ENCODE peak calls at places on chromosomes 1 and 21, in eight cellular contexts. One of them, this sample, is unnamed.

GRCh38 chr1:5975133-5975880 is 16.9 kb downstream of the NPHP4 start:
- DNase-seq in HT-29: peak; percentile 48
- DNase-seq in EL: peak; percentile 40
- DNase-seq in stomach: peak; percentile 63
- DNase-seq in T-helper 1 cell: no peak
- DNase-seq in heart right ventricle: no peak
- DNase-seq in renal cortical epithelial cell: peak; percentile 32
- DNase-seq in activated CD4-positive, alpha-beta T cell treated with anti-CD3 and anti-CD28 coated beads for 4 hours: no peak
- DNase-seq in this sample: peak; percentile 16

GRCh38 chr1:20885121-20885520 is 98.0 kb upstream of the HP1BP3 start:
- DNase-seq in activated CD4-positive, alpha-beta T cell treated with anti-CD3 and anti-CD28 coated beads for 4 hours: no peak
- DNase-seq in HT-29: no peak
- DNase-seq in heart right ventricle: no peak
- DNase-seq in renal cortical epithelial cell: no peak
- DNase-seq in T-helper 1 cell: no peak
- DNase-seq in stomach: no peak
- DNase-seq in EL: peak; percentile 21
- DNase-seq in this sample: no peak

GRCh38 chr1:246583448-246584185 is 17.4 kb downstream of the CNST start:
- DNase-seq in T-helper 1 cell: no peak
- DNase-seq in HT-29: peak; percentile 46
- DNase-seq in activated CD4-positive, alpha-beta T cell treated with anti-CD3 and anti-CD28 coated beads for 4 hours: no peak
- DNase-seq in stomach: peak; percentile 44
- DNase-seq in EL: peak; percentile 22
- DNase-seq in renal cortical epithelial cell: peak; percentile 71
- DNase-seq in heart right ventricle: no peak
- DNase-seq in this sample: no peak

GRCh38 chr1:184822267-184822666 is 67.6 kb upstream of the EDEM3 start:
- DNase-seq in EL: no peak
- DNase-seq in HT-29: no peak
- DNase-seq in T-helper 1 cell: no peak
- DNase-seq in renal cortical epithelial cell: no peak
- DNase-seq in stomach: no peak
- DNase-seq in heart right ventricle: no peak
- DNase-seq in activated CD4-positive, alpha-beta T cell treated with anti-CD3 and anti-CD28 coated beads for 4 hours: no peak
- DNase-seq in this sample: no peak

GRCh38 chr1:206467915-206468314 is 2.4 kb upstream of the IKBKE start:
- DNase-seq in EL: peak; percentile 32
- DNase-seq in renal cortical epithelial cell: no peak
- DNase-seq in HT-29: no peak
- DNase-seq in activated CD4-positive, alpha-beta T cell treated with anti-CD3 and anti-CD28 coated beads for 4 hours: no peak
- DNase-seq in heart right ventricle: no peak
- DNase-seq in stomach: peak; percentile 50
- DNase-seq in T-helper 1 cell: no peak
- DNase-seq in this sample: no peak

GRCh38 chr1:205858141-205858961 is 8.4 kb upstream of the PM20D1 start:
- DNase-seq in EL: no peak
- DNase-seq in activated CD4-positive, alpha-beta T cell treated with anti-CD3 and anti-CD28 coated beads for 4 hours: no peak
- DNase-seq in renal cortical epithelial cell: no peak
- DNase-seq in HT-29: peak; percentile 6
- DNase-seq in heart right ventricle: no peak
- DNase-seq in T-helper 1 cell: no peak
- DNase-seq in stomach: no peak
- DNase-seq in this sample: no peak

GRCh38 chr1:53946252-53947171 is at the start of gene LRRC42:
- DNase-seq in renal cortical epithelial cell: no peak
- DNase-seq in EL: no peak
- DNase-seq in T-helper 1 cell: no peak
- DNase-seq in HT-29: no peak
- DNase-seq in heart right ventricle: no peak
- DNase-seq in activated CD4-positive, alpha-beta T cell treated with anti-CD3 and anti-CD28 coated beads for 4 hours: peak; percentile 64
- DNase-seq in stomach: no peak
- DNase-seq in this sample: no peak

GRCh38 chr1:53706356-53706755 is 32.6 kb downstream of the GLIS1 start:
- DNase-seq in heart right ventricle: no peak
- DNase-seq in activated CD4-positive, alpha-beta T cell treated with anti-CD3 and anti-CD28 coated beads for 4 hours: no peak
- DNase-seq in renal cortical epithelial cell: no peak
- DNase-seq in T-helper 1 cell: no peak
- DNase-seq in EL: no peak
- DNase-seq in HT-29: no peak
- DNase-seq in stomach: no peak
- DNase-seq in this sample: no peak

GRCh38 chr1:232718928-232719927 is 86.0 kb upstream of the MAP10 start:
- DNase-seq in EL: peak; percentile 53
- DNase-seq in HT-29: no peak
- DNase-seq in activated CD4-positive, alpha-beta T cell treated with anti-CD3 and anti-CD28 coated beads for 4 hours: no peak
- DNase-seq in stomach: no peak
- DNase-seq in heart right ventricle: no peak
- DNase-seq in renal cortical epithelial cell: no peak
- DNase-seq in T-helper 1 cell: no peak
- DNase-seq in this sample: no peak

GRCh38 chr1:151325646-151326429 is 1.4 kb downstream of the PI4KB start:
- DNase-seq in HT-29: no peak
- DNase-seq in heart right ventricle: no peak
- DNase-seq in EL: peak; percentile 38
- DNase-seq in stomach: no peak
- DNase-seq in activated CD4-positive, alpha-beta T cell treated with anti-CD3 and anti-CD28 coated beads for 4 hours: no peak
- DNase-seq in renal cortical epithelial cell: no peak
- DNase-seq in T-helper 1 cell: no peak
- DNase-seq in this sample: no peak

GRCh38 chr1:94335950-94336349 is 82.2 kb upstream of the ABCD3 start:
- DNase-seq in HT-29: peak; percentile 91
- DNase-seq in activated CD4-positive, alpha-beta T cell treated with anti-CD3 and anti-CD28 coated beads for 4 hours: no peak
- DNase-seq in EL: peak; percentile 92
- DNase-seq in heart right ventricle: peak; percentile 18
- DNase-seq in renal cortical epithelial cell: peak; percentile 95
- DNase-seq in stomach: peak; percentile 73
- DNase-seq in T-helper 1 cell: no peak
- DNase-seq in this sample: peak; percentile 83

GRCh38 chr21:31557956-31558838 is 101.3 kb upstream of the SOD1 start:
- DNase-seq in HT-29: no peak
- DNase-seq in stomach: no peak
- DNase-seq in renal cortical epithelial cell: no peak
- DNase-seq in T-helper 1 cell: no peak
- DNase-seq in activated CD4-positive, alpha-beta T cell treated with anti-CD3 and anti-CD28 coated beads for 4 hours: peak; percentile 37
- DNase-seq in EL: peak; percentile 13
- DNase-seq in heart right ventricle: no peak
- DNase-seq in this sample: peak; percentile 27

GRCh38 chr1:19799877-19800804 is at the start of gene TMCO4:
- DNase-seq in activated CD4-positive, alpha-beta T cell treated with anti-CD3 and anti-CD28 coated beads for 4 hours: peak; percentile 30
- DNase-seq in heart right ventricle: peak; percentile 56
- DNase-seq in EL: peak; percentile 90
- DNase-seq in stomach: peak; percentile 64
- DNase-seq in T-helper 1 cell: peak; percentile 16
- DNase-seq in HT-29: peak; percentile 62
- DNase-seq in renal cortical epithelial cell: peak; percentile 79
- DNase-seq in this sample: peak; percentile 45

GRCh38 chr1:34143984-34144383 is 21.0 kb downstream of the CSMD2 start:
- DNase-seq in EL: no peak
- DNase-seq in stomach: no peak
- DNase-seq in heart right ventricle: no peak
- DNase-seq in renal cortical epithelial cell: no peak
- DNase-seq in HT-29: no peak
- DNase-seq in activated CD4-positive, alpha-beta T cell treated with anti-CD3 and anti-CD28 coated beads for 4 hours: no peak
- DNase-seq in T-helper 1 cell: no peak
- DNase-seq in this sample: no peak

GRCh38 chr1:181258971-181259745 is 170.7 kb downstream of the IER5 start:
- DNase-seq in EL: no peak
- DNase-seq in HT-29: no peak
- DNase-seq in stomach: no peak
- DNase-seq in activated CD4-positive, alpha-beta T cell treated with anti-CD3 and anti-CD28 coated beads for 4 hours: no peak
- DNase-seq in T-helper 1 cell: no peak
- DNase-seq in heart right ventricle: no peak
- DNase-seq in renal cortical epithelial cell: no peak
- DNase-seq in this sample: no peak

GRCh38 chr1:234963180-234963903 is 165.3 kb downstream of the TOMM20 start:
- DNase-seq in T-helper 1 cell: peak; percentile 68
- DNase-seq in activated CD4-positive, alpha-beta T cell treated with anti-CD3 and anti-CD28 coated beads for 4 hours: peak; percentile 82
- DNase-seq in renal cortical epithelial cell: peak; percentile 91
- DNase-seq in stomach: peak; percentile 88
- DNase-seq in EL: peak; percentile 92
- DNase-seq in HT-29: peak; percentile 90
- DNase-seq in heart right ventricle: peak; percentile 76
- DNase-seq in this sample: peak; percentile 93

GRCh38 chr21:42525228-42525604 is 11.6 kb downstream of the SLC37A1 start:
- DNase-seq in activated CD4-positive, alpha-beta T cell treated with anti-CD3 and anti-CD28 coated beads for 4 hours: no peak
- DNase-seq in T-helper 1 cell: no peak
- DNase-seq in renal cortical epithelial cell: no peak
- DNase-seq in EL: no peak
- DNase-seq in heart right ventricle: no peak
- DNase-seq in stomach: no peak
- DNase-seq in HT-29: peak; percentile 52
- DNase-seq in this sample: no peak

GRCh38 chr1:3675436-3675835 is 23.1 kb downstream of the TP73 start:
- DNase-seq in HT-29: no peak
- DNase-seq in EL: no peak
- DNase-seq in activated CD4-positive, alpha-beta T cell treated with anti-CD3 and anti-CD28 coated beads for 4 hours: no peak
- DNase-seq in heart right ventricle: no peak
- DNase-seq in stomach: no peak
- DNase-seq in renal cortical epithelial cell: no peak
- DNase-seq in T-helper 1 cell: no peak
- DNase-seq in this sample: no peak

GRCh38 chr1:78334952-78335351 is 155.8 kb upstream of the PTGFR start:
- DNase-seq in EL: no peak
- DNase-seq in renal cortical epithelial cell: peak; percentile 24
- DNase-seq in T-helper 1 cell: no peak
- DNase-seq in HT-29: no peak
- DNase-seq in heart right ventricle: no peak
- DNase-seq in activated CD4-positive, alpha-beta T cell treated with anti-CD3 and anti-CD28 coated beads for 4 hours: no peak
- DNase-seq in stomach: no peak
- DNase-seq in this sample: no peak

GRCh38 chr1:56073614-56074356 is 505.6 kb downstream of the PLPP3 start:
- DNase-seq in T-helper 1 cell: no peak
- DNase-seq in activated CD4-positive, alpha-beta T cell treated with anti-CD3 and anti-CD28 coated beads for 4 hours: no peak
- DNase-seq in HT-29: no peak
- DNase-seq in EL: peak; percentile 80
- DNase-seq in stomach: peak; percentile 63
- DNase-seq in renal cortical epithelial cell: no peak
- DNase-seq in heart right ventricle: peak; percentile 27
- DNase-seq in this sample: no peak

GRCh38 chr1:40620586-40620985 is 44.9 kb downstream of the RIMS3 start:
- DNase-seq in heart right ventricle: no peak
- DNase-seq in T-helper 1 cell: no peak
- DNase-seq in HT-29: no peak
- DNase-seq in renal cortical epithelial cell: no peak
- DNase-seq in activated CD4-positive, alpha-beta T cell treated with anti-CD3 and anti-CD28 coated beads for 4 hours: no peak
- DNase-seq in stomach: no peak
- DNase-seq in EL: no peak
- DNase-seq in this sample: no peak

GRCh38 chr1:236024655-236025054 is 40.2 kb downstream of the NID1 start:
- DNase-seq in stomach: no peak
- DNase-seq in T-helper 1 cell: no peak
- DNase-seq in renal cortical epithelial cell: no peak
- DNase-seq in heart right ventricle: no peak
- DNase-seq in activated CD4-positive, alpha-beta T cell treated with anti-CD3 and anti-CD28 coated beads for 4 hours: no peak
- DNase-seq in EL: no peak
- DNase-seq in HT-29: no peak
- DNase-seq in this sample: no peak

GRCh38 chr1:165143437-165144065 is 213.0 kb downstream of the LMX1A start:
- DNase-seq in activated CD4-positive, alpha-beta T cell treated with anti-CD3 and anti-CD28 coated beads for 4 hours: peak; percentile 4
- DNase-seq in renal cortical epithelial cell: no peak
- DNase-seq in stomach: peak; percentile 32
- DNase-seq in heart right ventricle: peak; percentile 13
- DNase-seq in T-helper 1 cell: no peak
- DNase-seq in EL: peak; percentile 10
- DNase-seq in HT-29: peak; percentile 30
- DNase-seq in this sample: no peak

GRCh38 chr1:230643887-230644286 is 1.6 kb downstream of the COG2 start:
- DNase-seq in activated CD4-positive, alpha-beta T cell treated with anti-CD3 and anti-CD28 coated beads for 4 hours: no peak
- DNase-seq in EL: peak; percentile 25
- DNase-seq in T-helper 1 cell: no peak
- DNase-seq in stomach: no peak
- DNase-seq in heart right ventricle: no peak
- DNase-seq in renal cortical epithelial cell: peak; percentile 35
- DNase-seq in HT-29: no peak
- DNase-seq in this sample: no peak

GRCh38 chr1:208211901-208212843 is 32.0 kb downstream of the PLXNA2 start:
- DNase-seq in HT-29: no peak
- DNase-seq in renal cortical epithelial cell: no peak
- DNase-seq in T-helper 1 cell: no peak
- DNase-seq in stomach: no peak
- DNase-seq in EL: peak; percentile 68
- DNase-seq in activated CD4-positive, alpha-beta T cell treated with anti-CD3 and anti-CD28 coated beads for 4 hours: no peak
- DNase-seq in heart right ventricle: no peak
- DNase-seq in this sample: no peak

GRCh38 chr1:221268295-221268694 is 389.1 kb downstream of the HLX start:
- DNase-seq in HT-29: no peak
- DNase-seq in heart right ventricle: no peak
- DNase-seq in renal cortical epithelial cell: peak; percentile 59
- DNase-seq in stomach: no peak
- DNase-seq in T-helper 1 cell: no peak
- DNase-seq in EL: peak; percentile 76
- DNase-seq in activated CD4-positive, alpha-beta T cell treated with anti-CD3 and anti-CD28 coated beads for 4 hours: no peak
- DNase-seq in this sample: no peak

GRCh38 chr1:184562801-184563200 is 176.0 kb downstream of the C1orf21 start:
- DNase-seq in stomach: no peak
- DNase-seq in heart right ventricle: no peak
- DNase-seq in HT-29: no peak
- DNase-seq in activated CD4-positive, alpha-beta T cell treated with anti-CD3 and anti-CD28 coated beads for 4 hours: no peak
- DNase-seq in T-helper 1 cell: no peak
- DNase-seq in EL: no peak
- DNase-seq in renal cortical epithelial cell: no peak
- DNase-seq in this sample: no peak

GRCh38 chr21:37240978-37241377 is 26.2 kb downstream of the VPS26C start:
- DNase-seq in stomach: no peak
- DNase-seq in HT-29: no peak
- DNase-seq in EL: no peak
- DNase-seq in T-helper 1 cell: no peak
- DNase-seq in renal cortical epithelial cell: no peak
- DNase-seq in heart right ventricle: no peak
- DNase-seq in activated CD4-positive, alpha-beta T cell treated with anti-CD3 and anti-CD28 coated beads for 4 hours: no peak
- DNase-seq in this sample: no peak

GRCh38 chr1:94418664-94419655 is 771 bp downstream of the ABCD3 start:
- DNase-seq in HT-29: peak; percentile 75
- DNase-seq in activated CD4-positive, alpha-beta T cell treated with anti-CD3 and anti-CD28 coated beads for 4 hours: no peak
- DNase-seq in EL: peak; percentile 68
- DNase-seq in T-helper 1 cell: no peak
- DNase-seq in stomach: peak; percentile 62
- DNase-seq in renal cortical epithelial cell: peak; percentile 50
- DNase-seq in heart right ventricle: peak; percentile 61
- DNase-seq in this sample: peak; percentile 8

GRCh38 chr1:89755593-89755992 is 65.2 kb upstream of the LRRC8D start:
- DNase-seq in stomach: no peak
- DNase-seq in renal cortical epithelial cell: no peak
- DNase-seq in heart right ventricle: no peak
- DNase-seq in T-helper 1 cell: no peak
- DNase-seq in activated CD4-positive, alpha-beta T cell treated with anti-CD3 and anti-CD28 coated beads for 4 hours: no peak
- DNase-seq in HT-29: no peak
- DNase-seq in EL: no peak
- DNase-seq in this sample: no peak

GRCh38 chr1:56644941-56645662 is at the start of gene PRKAA2:
- DNase-seq in renal cortical epithelial cell: no peak
- DNase-seq in EL: peak; percentile 54
- DNase-seq in activated CD4-positive, alpha-beta T cell treated with anti-CD3 and anti-CD28 coated beads for 4 hours: no peak
- DNase-seq in heart right ventricle: peak; percentile 63
- DNase-seq in stomach: peak; percentile 48
- DNase-seq in T-helper 1 cell: no peak
- DNase-seq in HT-29: no peak
- DNase-seq in this sample: no peak

GRCh38 chr1:229170778-229171505 is 100.0 kb upstream of the RAB4A start:
- DNase-seq in T-helper 1 cell: no peak
- DNase-seq in heart right ventricle: no peak
- DNase-seq in HT-29: no peak
- DNase-seq in renal cortical epithelial cell: no peak
- DNase-seq in EL: no peak
- DNase-seq in activated CD4-positive, alpha-beta T cell treated with anti-CD3 and anti-CD28 coated beads for 4 hours: no peak
- DNase-seq in stomach: no peak
- DNase-seq in this sample: no peak

GRCh38 chr1:10939654-10940450 is 72.6 kb upstream of the TARDBP start:
- DNase-seq in heart right ventricle: no peak
- DNase-seq in T-helper 1 cell: no peak
- DNase-seq in EL: no peak
- DNase-seq in HT-29: no peak
- DNase-seq in activated CD4-positive, alpha-beta T cell treated with anti-CD3 and anti-CD28 coated beads for 4 hours: peak; percentile 29
- DNase-seq in stomach: no peak
- DNase-seq in renal cortical epithelial cell: no peak
- DNase-seq in this sample: no peak

GRCh38 chr1:184152502-184152901 is 101.0 kb downstream of the TSEN15 start:
- DNase-seq in renal cortical epithelial cell: peak; percentile 82
- DNase-seq in EL: peak; percentile 50
- DNase-seq in HT-29: peak; percentile 11
- DNase-seq in heart right ventricle: no peak
- DNase-seq in stomach: no peak
- DNase-seq in activated CD4-positive, alpha-beta T cell treated with anti-CD3 and anti-CD28 coated beads for 4 hours: no peak
- DNase-seq in T-helper 1 cell: no peak
- DNase-seq in this sample: peak; percentile 18

This sample was measured in kidney glomerular epithelial cell.